ENCODE peak calls at places on chromosomes 3 and 15, in seven cellular contexts. One of them, this sample, is unnamed.

GRCh38 chr3:31543375-31543774 is 10.7 kb downstream of the STT3B start:
- DNase-seq in HCT116: no peak
- DNase-seq in fibroblast of lung: peak
- DNase-seq in colonic mucosa: no peak
- DNase-seq in H1: no peak
- DNase-seq in Karpas-422: no peak
- DNase-seq in HepG2: no peak
- DNase-seq in this sample: no peak

GRCh38 chr3:133540896-133541674 is 32.4 kb upstream of the CDV3 start:
- DNase-seq in HCT116: peak
- DNase-seq in fibroblast of lung: peak
- DNase-seq in colonic mucosa: peak
- DNase-seq in H1: no peak
- DNase-seq in Karpas-422: no peak
- DNase-seq in HepG2: peak
- DNase-seq in this sample: peak

GRCh38 chr15:57895291-57895690 is 170.2 kb downstream of the ALDH1A2 start:
- DNase-seq in HCT116: no peak
- DNase-seq in fibroblast of lung: no peak
- DNase-seq in colonic mucosa: no peak
- DNase-seq in H1: no peak
- DNase-seq in Karpas-422: no peak
- DNase-seq in HepG2: no peak
- DNase-seq in this sample: no peak

GRCh38 chr3:117528688-117529087 is 819.1 kb downstream of the TUSC7 start:
- DNase-seq in HCT116: no peak
- DNase-seq in fibroblast of lung: no peak
- DNase-seq in colonic mucosa: no peak
- DNase-seq in H1: no peak
- DNase-seq in Karpas-422: no peak
- DNase-seq in HepG2: no peak
- DNase-seq in this sample: no peak

GRCh38 chr3:181709537-181710279 is 2.0 kb upstream of the SOX2 start:
- DNase-seq in HCT116: peak
- DNase-seq in fibroblast of lung: peak
- DNase-seq in colonic mucosa: peak
- DNase-seq in H1: peak
- DNase-seq in Karpas-422: peak
- DNase-seq in HepG2: peak
- DNase-seq in this sample: peak

GRCh38 chr3:137110392-137110996 is 152.7 kb downstream of the IL20RB start:
- DNase-seq in HCT116: peak
- DNase-seq in fibroblast of lung: peak
- DNase-seq in colonic mucosa: no peak
- DNase-seq in H1: no peak
- DNase-seq in Karpas-422: peak
- DNase-seq in HepG2: peak
- DNase-seq in this sample: peak

GRCh38 chr3:166425021-166425420 is 587.8 kb upstream of the BCHE start:
- DNase-seq in HCT116: no peak
- DNase-seq in fibroblast of lung: no peak
- DNase-seq in colonic mucosa: no peak
- DNase-seq in H1: no peak
- DNase-seq in Karpas-422: no peak
- DNase-seq in HepG2: no peak
- DNase-seq in this sample: no peak

GRCh38 chr3:151443583-151443982 is 17.3 kb downstream of the IGSF10 start:
- DNase-seq in HCT116: no peak
- DNase-seq in fibroblast of lung: peak
- DNase-seq in colonic mucosa: no peak
- DNase-seq in H1: peak
- DNase-seq in Karpas-422: no peak
- DNase-seq in HepG2: no peak
- DNase-seq in this sample: no peak

GRCh38 chr3:53331871-53332270 is 15.5 kb downstream of the DCP1A start:
- DNase-seq in HCT116: no peak
- DNase-seq in fibroblast of lung: no peak
- DNase-seq in colonic mucosa: no peak
- DNase-seq in H1: no peak
- DNase-seq in Karpas-422: no peak
- DNase-seq in HepG2: no peak
- DNase-seq in this sample: no peak

GRCh38 chr3:47614788-47615187 is 36.1 kb upstream of the CSPG5 start:
- DNase-seq in HCT116: no peak
- DNase-seq in fibroblast of lung: no peak
- DNase-seq in colonic mucosa: no peak
- DNase-seq in H1: no peak
- DNase-seq in Karpas-422: no peak
- DNase-seq in HepG2: no peak
- DNase-seq in this sample: no peak

GRCh38 chr15:70379134-70379533 is 281.4 kb upstream of the TLE3 start:
- DNase-seq in HCT116: no peak
- DNase-seq in fibroblast of lung: no peak
- DNase-seq in colonic mucosa: no peak
- DNase-seq in H1: no peak
- DNase-seq in Karpas-422: no peak
- DNase-seq in HepG2: no peak
- DNase-seq in this sample: no peak

DNA sequence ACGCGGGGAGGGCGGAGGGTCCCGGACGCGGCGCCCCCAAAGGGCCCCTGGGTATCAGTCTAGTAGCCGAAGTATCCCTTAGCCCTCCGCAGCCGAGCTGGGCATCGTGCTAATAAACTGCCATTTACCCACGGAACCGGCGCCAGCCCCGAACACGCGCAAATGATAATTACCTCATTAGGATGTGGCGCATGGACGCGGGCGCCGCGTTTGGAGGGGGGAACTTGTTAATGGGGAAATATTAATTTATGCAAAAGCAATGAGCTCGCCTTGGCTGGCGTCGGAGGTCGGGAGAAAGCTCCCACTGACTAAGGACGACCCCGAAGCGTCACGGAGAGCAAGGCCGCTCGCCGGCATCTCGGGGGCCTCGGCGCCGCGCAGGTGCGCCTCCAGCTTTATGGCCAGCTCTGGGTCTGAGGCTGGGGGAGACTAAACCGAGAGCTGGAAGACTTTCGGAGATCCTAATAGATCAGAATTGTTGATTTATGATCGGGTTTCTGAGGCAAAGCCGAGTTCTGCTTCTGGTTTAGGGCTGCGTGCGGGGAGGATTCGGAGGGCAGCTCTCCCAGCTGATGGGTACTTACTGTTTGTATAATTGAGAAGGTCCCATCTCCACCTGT is 474 bp upstream of the FEZF2 start:
- DNase-seq in HCT116: no peak
- DNase-seq in fibroblast of lung: no peak
- DNase-seq in colonic mucosa: no peak
- DNase-seq in H1: peak
- DNase-seq in Karpas-422: no peak
- DNase-seq in HepG2: no peak
- DNase-seq in this sample: no peak
- H3K9ac ChIP-seq in HCT116: no peak
- H3K9ac ChIP-seq in fibroblast of lung: no peak
- H3K9ac ChIP-seq in colonic mucosa: no peak
- H3K9ac ChIP-seq in H1: no peak
- H3K9ac ChIP-seq in Karpas-422: no peak
- H3K9ac ChIP-seq in HepG2: no peak
- H3K9ac ChIP-seq in this sample: no peak

GRCh38 chr3:48692551-48692950 is 6.8 kb upstream of the NCKIPSD start:
- DNase-seq in HCT116: no peak
- DNase-seq in fibroblast of lung: no peak
- DNase-seq in colonic mucosa: no peak
- DNase-seq in H1: no peak
- DNase-seq in Karpas-422: no peak
- DNase-seq in HepG2: no peak
- DNase-seq in this sample: no peak

GRCh38 chr3:48694610-48695051 is 8.9 kb upstream of the NCKIPSD start:
- DNase-seq in HCT116: peak
- DNase-seq in fibroblast of lung: peak
- DNase-seq in colonic mucosa: peak
- DNase-seq in H1: no peak
- DNase-seq in Karpas-422: no peak
- DNase-seq in HepG2: no peak
- DNase-seq in this sample: peak

GRCh38 chr3:48693826-48694225 is 8.1 kb upstream of the NCKIPSD start:
- DNase-seq in HCT116: no peak
- DNase-seq in fibroblast of lung: no peak
- DNase-seq in colonic mucosa: no peak
- DNase-seq in H1: no peak
- DNase-seq in Karpas-422: no peak
- DNase-seq in HepG2: no peak
- DNase-seq in this sample: no peak

GRCh38 chr3:48696156-48696555 is 10.4 kb upstream of the NCKIPSD start:
- DNase-seq in HCT116: no peak
- DNase-seq in fibroblast of lung: no peak
- DNase-seq in colonic mucosa: no peak
- DNase-seq in H1: no peak
- DNase-seq in Karpas-422: no peak
- DNase-seq in HepG2: no peak
- DNase-seq in this sample: no peak

DNA sequence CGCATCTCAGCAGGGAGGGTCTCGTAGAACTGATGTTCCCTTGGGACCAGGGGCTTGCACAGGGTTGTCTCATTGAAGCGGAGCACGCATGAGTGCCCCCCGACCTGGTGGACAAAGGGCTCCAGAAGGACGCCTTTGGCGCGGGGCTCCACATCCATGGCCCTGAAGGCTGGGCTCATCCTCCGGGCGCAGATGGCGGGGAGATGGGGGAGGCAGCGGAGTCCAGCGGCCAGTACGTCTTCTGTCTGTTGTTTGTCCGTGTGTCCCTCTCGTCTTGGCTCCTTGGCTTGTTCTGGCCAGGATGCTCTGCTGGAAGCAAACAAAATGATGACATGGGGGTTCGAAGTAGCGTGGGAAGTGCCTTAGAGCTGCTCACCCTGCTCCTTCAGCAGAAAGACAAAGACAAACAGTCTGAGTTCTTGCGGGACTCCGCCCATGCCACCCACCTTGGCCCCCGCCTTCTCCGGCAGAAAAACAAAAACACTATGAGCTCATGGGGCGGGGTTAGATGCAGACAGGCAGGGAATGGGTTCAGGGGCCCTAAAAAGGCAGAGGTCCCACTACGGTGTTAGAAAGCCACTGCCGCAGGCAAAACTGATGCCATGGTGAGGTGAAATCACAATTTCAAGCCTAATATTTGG is 9.5 kb upstream of the NCKIPSD start:
- DNase-seq in HCT116: no peak
- DNase-seq in fibroblast of lung: peak
- DNase-seq in colonic mucosa: peak
- DNase-seq in H1: peak
- DNase-seq in Karpas-422: no peak
- DNase-seq in HepG2: no peak
- DNase-seq in this sample: no peak
- H3K9ac ChIP-seq in HCT116: peak
- H3K9ac ChIP-seq in fibroblast of lung: peak
- H3K9ac ChIP-seq in colonic mucosa: no peak
- H3K9ac ChIP-seq in H1: peak
- H3K9ac ChIP-seq in Karpas-422: no peak
- H3K9ac ChIP-seq in HepG2: no peak
- H3K9ac ChIP-seq in this sample: no peak

GRCh38 chr15:40787344-40787841 is 17.6 kb downstream of the C15orf62 start:
- DNase-seq in HCT116: peak
- DNase-seq in fibroblast of lung: peak
- DNase-seq in colonic mucosa: peak
- DNase-seq in H1: no peak
- DNase-seq in Karpas-422: no peak
- DNase-seq in HepG2: no peak
- DNase-seq in this sample: peak
- H3K9ac ChIP-seq in HCT116: peak
- H3K9ac ChIP-seq in fibroblast of lung: no peak
- H3K9ac ChIP-seq in colonic mucosa: no peak
- H3K9ac ChIP-seq in H1: no peak
- H3K9ac ChIP-seq in Karpas-422: no peak
- H3K9ac ChIP-seq in HepG2: no peak
- H3K9ac ChIP-seq in this sample: peak

DNA sequence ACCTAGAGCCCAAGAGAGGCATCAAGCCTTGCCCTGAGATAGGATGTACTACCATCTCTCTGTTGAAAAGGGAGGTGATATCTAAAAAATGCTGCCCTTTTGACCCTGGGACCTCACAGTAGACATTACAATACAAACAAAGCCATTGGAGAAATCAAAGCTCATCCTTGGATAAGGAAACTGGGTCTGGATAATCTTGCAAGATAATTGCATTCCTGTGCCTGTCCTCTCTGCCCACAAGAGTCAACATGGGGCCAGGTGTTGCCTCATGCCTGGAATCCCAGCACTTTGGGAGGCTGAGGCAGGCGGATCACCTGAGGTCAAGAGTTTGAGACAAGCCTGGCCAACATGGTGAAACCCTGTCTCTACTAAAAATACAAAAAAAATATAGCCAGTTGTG is 57.3 kb upstream of the DLG1 start:
- DNase-seq in HCT116: no peak
- DNase-seq in fibroblast of lung: no peak
- DNase-seq in colonic mucosa: no peak
- DNase-seq in H1: no peak
- DNase-seq in Karpas-422: no peak
- DNase-seq in HepG2: peak
- DNase-seq in this sample: no peak
- H3K9ac ChIP-seq in HCT116: no peak
- H3K9ac ChIP-seq in fibroblast of lung: no peak
- H3K9ac ChIP-seq in colonic mucosa: no peak
- H3K9ac ChIP-seq in H1: no peak
- H3K9ac ChIP-seq in Karpas-422: no peak
- H3K9ac ChIP-seq in HepG2: no peak
- H3K9ac ChIP-seq in this sample: no peak

GRCh38 chr3:129591932-129592331 is 14.5 kb downstream of the PLXND1 start:
- DNase-seq in HCT116: no peak
- DNase-seq in fibroblast of lung: no peak
- DNase-seq in colonic mucosa: no peak
- DNase-seq in H1: no peak
- DNase-seq in Karpas-422: no peak
- DNase-seq in HepG2: no peak
- DNase-seq in this sample: no peak
- H3K9ac ChIP-seq in HCT116: no peak
- H3K9ac ChIP-seq in fibroblast of lung: peak
- H3K9ac ChIP-seq in colonic mucosa: peak
- H3K9ac ChIP-seq in H1: no peak
- H3K9ac ChIP-seq in Karpas-422: no peak
- H3K9ac ChIP-seq in HepG2: no peak
- H3K9ac ChIP-seq in this sample: no peak